ENCODE peak calls at places on chromosomes 16 and 17, in six cellular contexts. R, O, E, P, D and J are unnamed samples.

GRCh38 chr16:69179255-69180010 is 7.5 kb upstream of the SNTB2 start:
- DNase-seq in R (no peak), O (peak), E (no peak), P (no peak), D (peak), J (no peak)

GRCh38 chr17:54937426-54937825 is 31.0 kb downstream of the COX11 start:
- DNase-seq in R (no peak), O (no peak), E (no peak), P (no peak), D (no peak), J (no peak)

GRCh38 chr17:40023590-40024292 is 8.5 kb downstream of the CSF3 start:
- DNase-seq in R (no peak), O (no peak), E (no peak), P (no peak), D (no peak), J (no peak)

GRCh38 chr17:43003542-43004172 is 2.9 kb upstream of the IFI35 start:
- DNase-seq in R (peak), O (peak), E (no peak), P (no peak), D (no peak), J (peak)

GRCh38 chr16:86533942-86534341 is 21.1 kb downstream of the MTHFSD start:
- DNase-seq in R (no peak), O (no peak), E (no peak), P (no peak), D (no peak), J (no peak)

GRCh38 chr16:68645494-68646388 is 631 bp downstream of the CDH3 start:
- DNase-seq in R (peak), O (no peak), E (no peak), P (peak), D (no peak), J (no peak)

GRCh38 chr17:8041249-8041928 is 2.5 kb downstream of the ALOX15B start:
- DNase-seq in R (no peak), O (peak), E (peak), P (no peak), D (peak), J (peak)

GRCh38 chr16:86609115-86609514 is 30.8 kb downstream of the FOXL1 start:
- DNase-seq in R (no peak), O (peak), E (no peak), P (no peak), D (peak), J (peak)

GRCh38 chr17:33786478-33786877 is 468.6 kb upstream of the CCL2 start:
- DNase-seq in R (no peak), O (no peak), E (no peak), P (no peak), D (no peak), J (no peak)

GRCh38 chr17:59357219-59357699 is 25.8 kb downstream of the YPEL2 start:
- DNase-seq in R (no peak), O (no peak), E (no peak), P (no peak), D (no peak), J (no peak)

GRCh38 chr17:47698749-47699535 is 5.0 kb downstream of the TBKBP1 start:
- DNase-seq in R (peak), O (peak), E (peak), P (peak), D (peak), J (peak)

GRCh38 chr17:30969989-30970680 is 704 bp upstream of the RNF135 start:
- DNase-seq in R (peak), O (no peak), E (no peak), P (peak), D (no peak), J (peak)

GRCh38 chr17:30975042-30975820 is 4.4 kb downstream of the RNF135 start:
- DNase-seq in R (peak), O (no peak), E (no peak), P (no peak), D (no peak), J (no peak)

DNA sequence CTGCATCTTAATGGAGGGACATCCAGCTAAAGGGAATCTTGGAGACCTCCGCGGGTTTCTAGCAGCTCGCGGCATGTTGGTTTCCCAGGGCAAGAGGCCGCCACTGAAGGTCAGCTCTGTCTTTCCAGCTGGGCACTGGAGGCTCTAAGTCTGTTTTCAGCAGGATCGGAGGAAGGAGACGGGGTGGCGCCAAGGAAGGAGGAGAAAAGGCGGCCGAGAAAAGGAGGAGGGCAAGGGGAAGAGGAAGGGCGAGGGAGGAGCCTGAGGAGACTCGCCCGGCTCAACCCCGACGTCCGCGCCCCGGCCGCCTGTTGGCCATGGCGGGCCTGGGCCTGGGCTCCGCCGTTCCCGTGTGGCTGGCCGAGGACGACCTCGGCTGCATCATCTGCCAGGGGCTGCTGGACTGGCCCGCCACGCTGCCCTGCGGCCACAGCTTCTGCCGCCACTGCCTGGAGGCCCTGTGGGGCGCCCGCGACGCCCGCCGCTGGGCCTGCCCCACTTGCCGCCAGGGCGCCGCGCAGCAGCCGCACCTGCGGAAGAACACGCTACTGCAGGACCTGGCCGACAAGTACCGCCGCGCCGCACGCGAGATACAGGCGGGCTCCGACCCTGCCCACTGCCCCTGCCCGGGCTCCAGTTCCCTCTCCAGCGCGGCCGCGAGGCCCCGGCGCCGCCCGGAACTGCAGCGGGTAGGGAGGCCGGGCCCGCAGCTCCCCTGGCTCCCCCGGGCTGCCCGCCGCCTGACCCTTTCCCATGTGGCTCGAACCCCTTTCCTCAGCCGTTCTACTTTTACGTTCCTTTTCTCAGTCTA is at the start of gene RNF135:
- DNase-seq in R (peak), O (peak), E (peak), P (peak), D (peak), J (peak)
- H4K8ac ChIP-seq in R (no peak), O (peak), E (no peak), P (peak), D (peak), J (peak)

GRCh38 chr17:75778861-75779249 is 5.8 kb upstream of the UNK start:
- DNase-seq in R (peak), O (peak), E (no peak), P (no peak), D (no peak), J (no peak)
- H2AFZ ChIP-seq in R (no peak), O (peak), E (no peak), P (no peak), D (no peak), J (no peak)

GRCh38 chr17:38750312-38751121 is 2.0 kb upstream of the PSMB3 start:
- DNase-seq in R (no peak), O (peak), E (peak), P (peak), D (peak), J (peak)
- H2AK5ac ChIP-seq in R (no peak), O (peak), E (no peak), P (no peak), D (no peak), J (no peak)

GRCh38 chr16:1308977-1309885 is at the start of gene UBE2I:
- DNase-seq in R (peak), O (peak), E (peak), P (peak), D (peak), J (peak)
- H4K8ac ChIP-seq in R (no peak), O (peak), E (no peak), P (peak), D (peak), J (peak)

GRCh38 chr17:49996121-49996494 is 1.1 kb upstream of the DLX3 start:
- DNase-seq in R (no peak), O (no peak), E (no peak), P (no peak), D (no peak), J (no peak)
- H2AFZ ChIP-seq in R (no peak), O (no peak), E (peak), P (no peak), D (no peak), J (no peak)

GRCh38 chr17:77923776-77924513 is 34.6 kb upstream of the TNRC6C start:
- DNase-seq in R (peak), O (no peak), E (no peak), P (no peak), D (no peak), J (no peak)
- H2AK5ac ChIP-seq in R (no peak), O (no peak), E (no peak), P (peak), D (no peak), J (no peak)

GRCh38 chr16:22355487-22355908 is 18.9 kb downstream of the CDR2 start:
- DNase-seq in R (no peak), O (no peak), E (no peak), P (no peak), D (no peak), J (no peak)
- H4K8ac ChIP-seq in R (no peak), O (no peak), E (no peak), P (no peak), D (no peak), J (no peak)

GRCh38 chr17:1765576-1765975 is 3.7 kb downstream of the SERPINF1 start:
- DNase-seq in R (no peak), O (no peak), E (no peak), P (no peak), D (no peak), J (no peak)

GRCh38 chr17:1766382-1767135 is 4.7 kb downstream of the SERPINF1 start:
- DNase-seq in R (peak), O (no peak), E (no peak), P (no peak), D (no peak), J (no peak)

GRCh38 chr17:1764274-1764673 is 2.4 kb downstream of the SERPINF1 start:
- DNase-seq in R (no peak), O (peak), E (no peak), P (no peak), D (peak), J (no peak)

GRCh38 chr17:1762233-1762905 is 509 bp downstream of the SERPINF1 start:
- DNase-seq in R (no peak), O (peak), E (no peak), P (no peak), D (no peak), J (peak)

GRCh38 chr17:1762906-1763829 is 1.3 kb downstream of the SERPINF1 start:
- DNase-seq in R (no peak), O (peak), E (peak), P (peak), D (peak), J (no peak)
- H2AFZ ChIP-seq in R (no peak), O (peak), E (peak), P (no peak), D (peak), J (no peak)